ENCODE peak calls at places on chromosomes 7 and 10, in seven cellular contexts. R, S, D, O, F, C and P are unnamed samples.

GRCh38 chr10:18988338-18988737 is 60.3 kb upstream of the MALRD1 start:
- DNase-seq in R (no peak), S (no peak), D (no peak), O (no peak), F (no peak), C (no peak), P (no peak)

GRCh38 chr10:58137813-58138212 is 129.9 kb downstream of the IPMK start:
- DNase-seq in R (no peak), S (no peak), D (no peak), O (no peak), F (no peak), C (no peak), P (no peak)

GRCh38 chr7:23925088-23925487 is 215.1 kb downstream of the STK31 start:
- DNase-seq in R (no peak), S (no peak), D (no peak), O (no peak), F (no peak), C (no peak), P (no peak)

GRCh38 chr10:78579995-78580394 is 488.8 kb upstream of the ZMIZ1 start:
- DNase-seq in R (peak), S (no peak), D (no peak), O (peak), F (peak), C (no peak), P (no peak)

GRCh38 chr10:75395171-75395954 is 6.2 kb downstream of the ZNF503 start:
- DNase-seq in R (peak), S (peak), D (no peak), O (peak), F (peak), C (no peak), P (no peak)

GRCh38 chr10:91410638-91411367 is 659 bp downstream of the HECTD2 start:
- DNase-seq in R (no peak), S (no peak), D (no peak), O (no peak), F (peak), C (no peak), P (peak)

GRCh38 chr10:110843031-110843430 is 28.7 kb upstream of the PDCD4 start:
- DNase-seq in R (peak), S (peak), D (no peak), O (no peak), F (no peak), C (no peak), P (no peak)

GRCh38 chr7:30413864-30414263 is 64.7 kb downstream of the NOD1 start:
- DNase-seq in R (no peak), S (no peak), D (no peak), O (no peak), F (no peak), C (no peak), P (no peak)

GRCh38 chr7:82266081-82266480 is 177.5 kb downstream of the CACNA2D1 start:
- DNase-seq in R (no peak), S (no peak), D (no peak), O (no peak), F (no peak), C (no peak), P (no peak)

GRCh38 chr7:158953912-158954311 is 97.6 kb downstream of the DYNC2I1 start:
- DNase-seq in R (no peak), S (no peak), D (no peak), O (no peak), F (no peak), C (no peak), P (no peak)

GRCh38 chr7:17661982-17662585 is 278.2 kb downstream of the SNX13 start:
- DNase-seq in R (no peak), S (no peak), D (no peak), O (no peak), F (no peak), C (no peak), P (no peak)

GRCh38 chr7:90599038-90599437 is 2.9 kb downstream of the CDK14 start:
- DNase-seq in R (no peak), S (no peak), D (no peak), O (no peak), F (no peak), C (no peak), P (no peak)

GRCh38 chr7:100974021-100974420 is 4.7 kb downstream of the MUC12 start:
- DNase-seq in R (no peak), S (no peak), D (no peak), O (no peak), F (no peak), C (no peak), P (no peak)

GRCh38 chr7:46532571-46532970 is 611.5 kb upstream of the IGFBP3 start:
- DNase-seq in R (no peak), S (no peak), D (no peak), O (no peak), F (no peak), C (no peak), P (no peak)

GRCh38 chr7:130445008-130445407 is 4.2 kb upstream of the CEP41 start:
- DNase-seq in R (no peak), S (no peak), D (no peak), O (no peak), F (no peak), C (no peak), P (no peak)

GRCh38 chr10:79320785-79321493 is 26.3 kb upstream of the PPIF start:
- DNase-seq in R (no peak), S (no peak), D (no peak), O (no peak), F (no peak), C (no peak), P (peak)

GRCh38 chr10:22710139-22710745 is 4.1 kb downstream of the PIP4K2A start:
- DNase-seq in R (no peak), S (no peak), D (no peak), O (no peak), F (no peak), C (no peak), P (no peak)

GRCh38 chr7:124762611-124763143 is 2.9 kb downstream of the GPR37 start:
- DNase-seq in R (peak), S (no peak), D (no peak), O (peak), F (no peak), C (no peak), P (no peak)

GRCh38 chr7:110407706-110408105 is 683.2 kb upstream of the LRRN3 start:
- DNase-seq in R (no peak), S (no peak), D (no peak), O (no peak), F (no peak), C (no peak), P (no peak)

GRCh38 chr7:48299580-48300169 is 128.4 kb downstream of the ABCA13 start:
- DNase-seq in R (peak), S (peak), D (peak), O (no peak), F (peak), C (peak), P (peak)

GRCh38 chr7:19572566-19572965 is 136.3 kb downstream of the POLR1F start:
- DNase-seq in R (no peak), S (no peak), D (no peak), O (no peak), F (no peak), C (no peak), P (no peak)

GRCh38 chr7:131586259-131586658 is 29.8 kb upstream of the PODXL start:
- DNase-seq in R (peak), S (no peak), D (no peak), O (peak), F (peak), C (no peak), P (no peak)

GRCh38 chr7:18927134-18927533 is 190.3 kb downstream of the TWIST1 start:
- DNase-seq in R (no peak), S (no peak), D (no peak), O (no peak), F (no peak), C (no peak), P (peak)

GRCh38 chr10:70551491-70551890 is 51.0 kb downstream of the PRF1 start:
- DNase-seq in R (no peak), S (no peak), D (no peak), O (no peak), F (no peak), C (no peak), P (no peak)

GRCh38 chr10:73790886-73791625 is 5.7 kb downstream of the ZSWIM8 start:
- DNase-seq in R (no peak), S (no peak), D (no peak), O (no peak), F (peak), C (no peak), P (no peak)

GRCh38 chr7:6242561-6242960 is 29.9 kb downstream of the CYTH3 start:
- DNase-seq in R (no peak), S (no peak), D (no peak), O (no peak), F (no peak), C (no peak), P (no peak)

GRCh38 chr7:100827330-100828226 is at the start of gene EPHB4:
- DNase-seq in R (peak), S (peak), D (peak), O (peak), F (peak), C (peak), P (peak)

GRCh38 chr7:150820578-150821198 is 20.1 kb downstream of the TMEM176A start:
- DNase-seq in R (no peak), S (no peak), D (no peak), O (no peak), F (no peak), C (no peak), P (no peak)
- TF ChIP-seq POLR2A in R (no peak), S (no peak), D (no peak), O (no peak), F (no peak), C (no peak), P (no peak)

GRCh38 chr10:62543566-62543965 is 169.4 kb downstream of the ZNF365 start:
- DNase-seq in R (no peak), S (no peak), D (no peak), O (no peak), F (no peak), C (no peak), P (no peak)
- TF ChIP-seq POLR2A in R (no peak), S (no peak), D (no peak), O (no peak), F (no peak), C (no peak), P (no peak)

GRCh38 chr10:114821293-114821914 is at the start of gene FHIP2A:
- DNase-seq in R (peak), S (peak), D (peak), O (peak), F (peak), C (peak), P (peak)
- TF ChIP-seq POLR2A in R (no peak), S (no peak), D (no peak), O (no peak), F (peak), C (peak), P (peak)

DNA sequence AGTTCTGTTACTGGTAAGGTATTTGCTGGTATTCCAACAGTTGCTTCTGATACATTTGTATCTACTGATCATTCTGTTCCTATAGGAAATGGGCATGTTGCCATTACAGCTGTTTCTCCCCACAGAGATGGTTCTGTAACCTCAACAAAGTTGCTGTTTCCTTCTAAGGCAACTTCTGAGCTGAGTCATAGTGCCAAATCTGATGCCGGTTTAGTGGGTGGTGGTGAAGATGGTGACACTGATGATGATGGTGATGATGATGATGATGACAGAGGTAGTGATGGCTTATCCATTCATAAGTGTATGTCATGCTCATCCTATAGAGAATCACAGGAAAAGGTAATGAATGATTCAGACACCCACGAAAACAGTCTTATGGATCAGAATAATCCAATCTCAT is 131.0 kb downstream of the AASS start:
- DNase-seq in R (no peak), S (no peak), D (no peak), O (no peak), F (no peak), C (no peak), P (no peak)
- TF ChIP-seq POLR2A in R (no peak), S (no peak), D (no peak), O (no peak), F (no peak), C (no peak), P (no peak)

GRCh38 chr7:139340037-139340807 is 915 bp upstream of the FMC1 start:
- DNase-seq in R (peak), S (peak), D (peak), O (peak), F (peak), C (peak), P (peak)
- TF ChIP-seq POLR2A in R (peak), S (peak), D (no peak), O (no peak), F (peak), C (no peak), P (peak)

GRCh38 chr10:101588879-101589278 is 758 bp downstream of the DPCD start:
- DNase-seq in R (no peak), S (no peak), D (no peak), O (no peak), F (peak), C (peak), P (peak)

GRCh38 chr10:101585841-101586240 is 2.2 kb downstream of the POLL start:
- DNase-seq in R (no peak), S (no peak), D (no peak), O (no peak), F (no peak), C (no peak), P (no peak)

DNA sequence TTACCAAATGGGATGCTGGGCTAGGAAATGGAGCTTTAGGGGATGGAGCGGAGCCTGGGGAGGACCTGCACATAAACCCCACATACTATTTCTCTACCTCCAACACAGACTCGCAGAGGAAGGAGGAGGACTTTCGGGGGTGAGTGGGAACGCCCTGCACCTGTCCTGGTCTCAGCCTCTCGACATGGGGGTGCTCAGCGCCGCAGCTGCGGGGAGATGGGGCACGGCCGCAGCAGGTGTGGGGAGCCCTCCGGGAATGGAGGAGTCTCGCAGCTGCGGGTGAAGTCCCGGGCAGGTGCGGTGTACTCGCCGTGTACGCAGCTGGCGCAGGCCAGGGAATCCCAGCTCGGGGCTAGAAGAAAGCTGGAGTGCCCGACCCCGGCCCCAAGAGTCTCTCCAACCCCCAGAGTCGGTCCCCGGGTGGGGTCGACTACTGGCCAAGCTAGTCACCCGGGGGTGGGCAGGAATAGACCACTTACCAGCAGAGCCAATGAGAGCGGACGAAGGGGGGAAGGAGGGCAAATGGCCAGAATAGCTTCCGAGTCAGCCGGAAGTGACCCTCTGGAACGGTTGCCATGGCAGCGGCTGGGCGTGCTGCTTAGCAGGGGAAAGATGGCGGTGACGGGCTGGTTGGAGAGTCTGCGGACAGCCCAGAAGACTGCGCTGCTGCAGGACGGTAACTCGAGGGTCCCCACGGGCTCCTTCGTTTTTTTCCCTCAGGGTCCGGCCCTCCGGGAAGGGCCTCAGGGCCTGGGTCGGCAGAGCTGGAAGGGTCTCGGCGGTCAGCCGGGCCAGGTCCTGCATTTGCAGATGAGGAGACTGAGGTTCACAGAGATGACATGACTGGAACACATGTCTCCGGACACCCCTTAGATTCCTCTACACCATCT is at the start of the genes DPCD and POLL:
- DNase-seq in R (peak), S (peak), D (peak), O (peak), F (peak), C (peak), P (peak)
- TF ChIP-seq POLR2A in R (no peak), S (peak), D (no peak), O (no peak), F (no peak), C (peak), P (peak)

GRCh38 chr10:59905066-59905734 is 1.2 kb downstream of the CCDC6 start:
- DNase-seq in R (peak), S (peak), D (no peak), O (peak), F (peak), C (no peak), P (peak)
- TF ChIP-seq POLR2A in R (peak), S (peak), D (no peak), O (no peak), F (peak), C (no peak), P (no peak)